ENCODE peak calls at places on chromosomes 3 and 15, in six cellular contexts. Y, B, W, Q, A and E are unnamed samples.

GRCh38 chr3:198081421-198081844 is 121.4 kb downstream of the LMLN start:
- DNase-seq in Q (peak; percentile 29), B (no peak), W (no peak), A (no peak), Y (no peak), E (peak; percentile 36)

GRCh38 chr3:56802793-56803192 is 1.0 kb upstream of the ARHGEF3 start:
- DNase-seq in B (no peak), W (no peak), A (no peak), Y (no peak), Q (no peak), E (no peak)

GRCh38 chr3:160919942-160920341 is 163.9 kb downstream of the PPM1L start:
- DNase-seq in Q (no peak), A (no peak), B (no peak), W (no peak), Y (no peak), E (no peak)

GRCh38 chr3:182027366-182027765 is 315.6 kb downstream of the SOX2 start:
- DNase-seq in A (no peak), Q (no peak), W (no peak), Y (no peak), B (no peak), E (no peak)

GRCh38 chr15:58201536-58201935 is 63.4 kb downstream of the AQP9 start:
- DNase-seq in Y (no peak), B (no peak), Q (no peak), W (no peak), A (no peak), E (no peak)

GRCh38 chr15:64351265-64351664 is 4.7 kb downstream of the CSNK1G1 start:
- DNase-seq in A (no peak), Y (no peak), Q (no peak), B (no peak), W (no peak), E (no peak)

GRCh38 chr3:130850044-130850797 is 43.7 kb upstream of the ATP2C1 start:
- DNase-seq in Y (peak; percentile 90), B (peak; percentile 24), W (peak; percentile 8), Q (no peak), A (no peak), E (no peak)

GRCh38 chr15:43920815-43921214 is 94.0 kb downstream of the WDR76 start:
- DNase-seq in Q (no peak), Y (no peak), B (no peak), W (no peak), A (no peak), E (peak; percentile 17)

GRCh38 chr3:32758375-32758753 is 59.4 kb upstream of the TRIM71 start:
- DNase-seq in Q (no peak), B (no peak), Y (no peak), A (no peak), W (no peak), E (no peak)

GRCh38 chr3:147341727-147342126 is 64.6 kb downstream of the ZIC4 start:
- DNase-seq in W (no peak), A (no peak), Q (no peak), B (no peak), Y (no peak), E (peak; percentile 47)

GRCh38 chr15:64552281-64552948 is 92.0 kb downstream of the ZNF609 start:
- DNase-seq in A (no peak), B (no peak), Q (no peak), W (no peak), Y (no peak), E (no peak)

GRCh38 chr3:46110701-46111493 is 83.6 kb upstream of the XCR1 start:
- DNase-seq in Q (no peak), A (peak; percentile 7), B (no peak), Y (no peak), W (no peak), E (no peak)

GRCh38 chr3:123083446-123084124 is 16.8 kb downstream of the PDIA5 start:
- DNase-seq in Q (no peak), W (no peak), A (no peak), B (no peak), Y (no peak), E (no peak)

GRCh38 chr3:98554580-98554979 is 22.8 kb downstream of the GPR15 start:
- DNase-seq in B (no peak), A (no peak), W (no peak), Y (no peak), Q (no peak), E (no peak)

GRCh38 chr15:94094310-94094709 is 137.1 kb upstream of the MCTP2 start:
- DNase-seq in W (no peak), B (no peak), Q (no peak), A (no peak), Y (no peak), E (no peak)

GRCh38 chr3:149955449-149955848 is 15.2 kb downstream of the PFN2 start:
- DNase-seq in A (no peak), B (no peak), W (no peak), Y (no peak), Q (no peak), E (no peak)

GRCh38 chr3:60659098-60659497 is 592.2 kb downstream of the FHIT start:
- DNase-seq in Y (no peak), A (no peak), W (no peak), B (no peak), Q (no peak), E (no peak)

GRCh38 chr3:55720614-55721013 is 233.5 kb upstream of the WNT5A start:
- DNase-seq in B (no peak), Q (peak; percentile 54), W (no peak), A (no peak), Y (no peak), E (no peak)

GRCh38 chr3:4107430-4107829 is 195.7 kb upstream of the SETMAR start:
- DNase-seq in Y (no peak), Q (peak; percentile 41), B (no peak), W (no peak), A (no peak), E (no peak)

GRCh38 chr15:100093211-100094126 is 248.3 kb downstream of the ADAMTS17 start:
- DNase-seq in Y (peak; percentile 24), A (no peak), Q (no peak), W (no peak), B (no peak), E (no peak)

GRCh38 chr15:43775411-43775965 is 1.3 kb downstream of the ELL3 start:
- DNase-seq in Y (no peak), A (no peak), W (no peak), B (no peak), Q (peak; percentile 65), E (peak; percentile 48)

GRCh38 chr15:33083232-33084006 is 111.1 kb downstream of the FMN1 start:
- DNase-seq in W (no peak), B (no peak), Y (no peak), A (no peak), Q (no peak), E (peak; percentile 30)

GRCh38 chr3:150177673-150178378 is 207.1 kb upstream of the PFN2 start:
- DNase-seq in B (no peak), Q (no peak), A (peak; percentile 33), Y (peak; percentile 46), W (no peak), E (no peak)

GRCh38 chr3:58793938-58794337 is 127.4 kb upstream of the FAM3D start:
- DNase-seq in W (no peak), A (no peak), B (no peak), Y (no peak), Q (no peak), E (no peak)

GRCh38 chr15:70017796-70018195 is 79.9 kb downstream of the TLE3 start:
- DNase-seq in W (no peak), Y (no peak), Q (no peak), A (no peak), B (no peak), E (no peak)

GRCh38 chr3:128804017-128804816 is 75.2 kb upstream of the ACAD9 start:
- DNase-seq in B (peak; percentile 80), A (no peak), Q (peak; percentile 50), Y (no peak), W (peak; percentile 39), E (no peak)

GRCh38 chr3:131053021-131053420 is 26.3 kb downstream of the NEK11 start:
- DNase-seq in Q (no peak), B (no peak), W (no peak), A (no peak), Y (no peak), E (no peak)

GRCh38 chr3:17985658-17986392 is 243.4 kb upstream of the TBC1D5 start:
- DNase-seq in Q (no peak), W (no peak), Y (peak; percentile 3), A (no peak), B (no peak), E (no peak)